ENCODE peak calls at places on chromosome 2, in six cellular contexts. W, H, S, T, D and X are unnamed samples.

GRCh38 chr2:203567786-203568185 is 32.7 kb upstream of the RAPH1 start:
- DNase-seq in W (no peak), H (no peak), S (no peak), T (no peak), D (no peak), X (no peak)

GRCh38 chr2:44649426-44649825 is 287.7 kb downstream of the CAMKMT start:
- DNase-seq in W (no peak), H (no peak), S (no peak), T (no peak), D (no peak), X (no peak)

GRCh38 chr2:150339951-150340350 is 147.5 kb downstream of the RND3 start:
- DNase-seq in W (no peak), H (peak), S (no peak), T (no peak), D (no peak), X (no peak)

GRCh38 chr2:77999376-77999775 is 477.2 kb upstream of the LRRTM4 start:
- DNase-seq in W (peak), H (no peak), S (no peak), T (no peak), D (no peak), X (no peak)

GRCh38 chr2:55590810-55591440 is 26.5 kb downstream of the PPP4R3B start:
- DNase-seq in W (peak), H (no peak), S (no peak), T (no peak), D (no peak), X (peak)

GRCh38 chr2:65204461-65205230 is 23.0 kb upstream of the ACTR2 start:
- DNase-seq in W (peak), H (no peak), S (no peak), T (no peak), D (peak), X (no peak)

GRCh38 chr2:32416519-32416918 is 59.7 kb downstream of the BIRC6 start:
- DNase-seq in W (no peak), H (no peak), S (no peak), T (no peak), D (no peak), X (no peak)

GRCh38 chr2:235542728-235543125 is 48.9 kb downstream of the AGAP1 start:
- DNase-seq in W (no peak), H (no peak), S (no peak), T (no peak), D (peak), X (no peak)